ENCODE peak calls at places on chromosomes 3 and 15, in ten cellular contexts. F is HepG2, B is HCT116, X is K562, O is A549, Z is WTC11, T is endothelial cell of umbilical vein, S is GM12878, V is H1, E is SK-N-SH. I is an unnamed sample.

GRCh38 chr3:138849541-138849940 is 14.8 kb upstream of the PIK3CB start:
- DNase-seq in B (no peak), S (no peak), E (no peak), F (peak), O (no peak), V (no peak), X (no peak), Z (no peak), T (no peak), I (no peak)

GRCh38 chr15:67613708-67614107 is 71.2 kb downstream of the MAP2K5 start:
- DNase-seq in F (no peak), E (no peak), S (no peak), X (peak), V (no peak), Z (no peak), B (peak), O (no peak), T (no peak), I (no peak)

GRCh38 chr3:89360155-89360554 is 252.7 kb downstream of the EPHA3 start:
- DNase-seq in B (no peak), Z (no peak), O (no peak), V (no peak), X (no peak), T (no peak), F (no peak), S (no peak), E (no peak), I (no peak)

GRCh38 chr15:61364871-61365270 is 135.8 kb upstream of the RORA start:
- DNase-seq in T (no peak), E (no peak), S (no peak), B (no peak), F (peak), X (no peak), Z (peak), O (no peak), V (peak), I (no peak)

GRCh38 chr3:135260025-135260424 is 465.0 kb downstream of the EPHB1 start:
- DNase-seq in B (no peak), F (no peak), V (no peak), S (no peak), T (no peak), X (no peak), O (no peak), E (no peak), Z (no peak), I (no peak)

GRCh38 chr15:77430213-77430612 is 9.5 kb downstream of the HMG20A start:
- DNase-seq in Z (no peak), B (no peak), O (no peak), F (no peak), X (no peak), V (no peak), T (no peak), E (no peak), S (no peak), I (no peak)

GRCh38 chr3:23490459-23490858 is 287.3 kb downstream of the UBE2E2 start:
- DNase-seq in B (no peak), T (peak), V (no peak), F (no peak), O (peak), X (no peak), E (no peak), S (no peak), Z (no peak), I (no peak)

GRCh38 chr3:47356201-47356600 is 24.6 kb upstream of the PTPN23 start:
- DNase-seq in B (no peak), T (no peak), V (no peak), X (no peak), Z (no peak), S (no peak), E (no peak), F (no peak), O (no peak), I (no peak)

GRCh38 chr3:194206375-194206774 is 70.4 kb downstream of the HES1 start:
- DNase-seq in E (no peak), V (no peak), S (no peak), T (peak), Z (no peak), O (no peak), F (no peak), X (no peak), B (no peak), I (no peak)

GRCh38 chr3:32077260-32078084 is 28.9 kb upstream of the GPD1L start:
- DNase-seq in O (no peak), T (peak), Z (peak), V (no peak), B (no peak), X (peak), S (no peak), E (no peak), F (peak), I (no peak)

GRCh38 chr3:56612146-56612545 is 55.2 kb downstream of the CCDC66 start:
- DNase-seq in B (no peak), F (no peak), O (no peak), E (no peak), S (no peak), Z (no peak), T (no peak), V (no peak), X (no peak), I (no peak)

GRCh38 chr3:170010498-170010897 is 27.3 kb upstream of the GPR160 start:
- DNase-seq in O (no peak), S (no peak), F (no peak), V (no peak), B (no peak), E (no peak), T (no peak), X (no peak), Z (no peak), I (no peak)

GRCh38 chr15:76903251-76903681 is 1.9 kb downstream of the SCAPER start:
- DNase-seq in O (peak), T (peak), Z (no peak), S (peak), E (peak), B (peak), V (no peak), F (peak), X (no peak), I (peak)

DNA sequence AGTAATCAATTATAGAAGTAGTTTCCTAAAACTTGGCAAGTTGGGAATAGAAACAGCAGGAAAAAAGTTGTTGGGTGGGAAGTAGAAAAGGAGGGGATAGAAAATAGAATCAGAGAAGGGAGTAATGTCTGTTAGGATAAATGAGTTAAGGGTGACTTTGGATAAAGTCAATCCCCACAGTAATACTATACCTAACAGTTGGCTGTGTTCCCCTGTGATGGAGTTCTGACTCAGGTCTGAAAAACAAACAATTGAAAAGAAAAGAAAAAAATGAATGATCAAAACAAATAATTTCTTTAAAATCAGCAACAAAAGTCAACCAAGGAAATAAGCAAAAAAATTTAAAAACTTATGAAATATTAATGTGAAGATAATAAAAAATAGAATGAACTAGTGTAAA is 50.3 kb downstream of the EMC4 start:
- DNase-seq in F (no peak), S (no peak), V (no peak), X (no peak), E (no peak), Z (no peak), O (no peak), T (peak), B (no peak), I (no peak)
- TF ChIP-seq MAX in F (no peak), S (no peak), V (no peak), X (no peak), E (no peak), Z (no peak), O (no peak), T (no peak), B (no peak), I (no peak)

DNA sequence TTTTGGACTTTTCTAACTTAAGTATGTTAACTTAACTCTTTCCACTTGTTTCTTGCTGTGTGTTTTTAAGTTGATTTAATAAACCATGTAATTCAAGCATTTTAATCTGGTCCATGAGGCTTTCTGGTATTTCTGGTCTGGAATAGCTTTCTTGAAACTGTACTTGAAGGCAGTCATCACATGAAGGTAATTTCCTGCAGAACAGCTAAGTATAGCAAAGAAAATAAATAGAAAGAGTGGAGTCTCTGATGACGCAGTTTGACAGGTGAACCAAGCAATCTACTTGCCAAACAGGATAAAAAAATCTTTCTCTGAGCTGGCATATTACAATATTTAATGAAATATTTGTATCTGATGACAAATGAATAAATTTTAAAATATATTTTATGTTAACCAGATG is 74.9 kb downstream of the BTLA start:
- DNase-seq in B (no peak), T (no peak), E (no peak), V (no peak), Z (no peak), O (no peak), S (no peak), X (no peak), F (no peak), I (no peak)
- TF ChIP-seq MAX in B (no peak), T (no peak), E (no peak), V (no peak), Z (no peak), O (no peak), S (no peak), X (no peak), F (no peak), I (no peak)

DNA sequence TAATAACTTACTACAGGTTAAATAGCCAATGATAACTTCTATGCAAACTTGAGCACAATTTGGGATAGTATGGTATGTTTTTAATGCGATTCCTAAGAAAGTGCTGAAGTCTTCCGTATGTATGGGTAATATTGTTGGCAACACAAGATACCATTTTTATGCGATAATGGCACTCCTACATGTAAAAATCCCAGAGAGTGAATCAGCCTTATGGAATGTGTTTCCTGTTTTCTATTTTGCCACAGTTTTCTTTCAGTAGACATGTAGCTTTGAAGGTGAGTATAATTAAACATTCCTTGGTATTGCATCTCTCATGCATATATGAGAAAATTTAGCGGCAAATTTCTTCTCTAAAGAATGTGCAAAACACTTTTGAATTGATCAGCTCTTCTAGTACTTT is 396.8 kb upstream of the AZI2 start:
- DNase-seq in B (no peak), O (no peak), E (no peak), S (no peak), X (no peak), F (no peak), T (peak), Z (no peak), V (no peak), I (no peak)
- TF ChIP-seq MAX in B (no peak), O (no peak), E (no peak), S (no peak), X (no peak), F (no peak), T (no peak), Z (no peak), V (no peak), I (no peak)

DNA sequence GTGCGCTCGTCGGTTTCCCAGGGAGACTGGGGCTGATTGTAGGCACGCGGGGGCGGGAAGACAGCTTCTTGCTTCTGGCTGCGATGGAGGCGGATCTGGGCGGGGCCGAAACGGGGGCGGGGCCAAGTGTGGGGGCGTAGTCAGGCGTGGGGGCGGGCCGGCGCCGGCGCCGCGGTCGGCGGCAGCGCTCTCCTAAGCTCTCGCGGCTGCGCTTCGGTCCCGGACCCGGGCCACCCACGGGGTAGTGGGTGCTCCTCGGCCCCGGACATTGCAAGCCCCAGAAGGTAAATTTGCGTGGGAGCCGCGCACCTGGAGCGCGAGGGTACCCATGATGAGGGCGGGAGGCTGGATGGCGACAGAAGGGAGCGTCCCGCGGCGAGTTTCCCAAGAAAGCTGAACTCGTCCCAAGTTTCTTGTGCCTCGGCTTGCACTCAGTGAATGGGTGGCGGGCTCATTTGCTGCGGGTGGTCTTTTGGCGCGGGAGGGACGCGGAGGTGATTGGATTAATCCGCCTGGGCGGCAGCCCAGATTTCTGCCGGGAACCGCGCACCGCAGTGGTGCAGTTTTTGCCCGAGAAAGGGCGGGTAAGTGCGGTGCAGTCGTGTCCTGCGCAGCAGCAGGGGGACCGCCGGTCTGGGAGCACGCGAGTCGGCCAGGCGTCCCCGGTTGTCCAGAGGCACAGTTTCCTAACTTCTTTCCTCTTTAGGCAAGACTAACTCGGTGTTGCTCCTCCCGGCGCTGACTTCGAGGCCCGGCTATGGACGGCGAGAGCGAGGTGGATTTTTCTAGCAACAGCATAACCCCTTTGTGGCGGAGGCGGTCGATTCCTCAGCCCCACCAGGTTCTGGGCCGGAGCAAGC is at the start of gene ARHGEF26:
- DNase-seq in S (no peak), V (peak), B (peak), F (peak), T (peak), X (peak), O (peak), Z (peak), E (peak), I (peak)
- TF ChIP-seq MAX in S (no peak), V (peak), B (peak), F (peak), T (no peak), X (no peak), O (peak), Z (no peak), E (peak), I (no peak)

DNA sequence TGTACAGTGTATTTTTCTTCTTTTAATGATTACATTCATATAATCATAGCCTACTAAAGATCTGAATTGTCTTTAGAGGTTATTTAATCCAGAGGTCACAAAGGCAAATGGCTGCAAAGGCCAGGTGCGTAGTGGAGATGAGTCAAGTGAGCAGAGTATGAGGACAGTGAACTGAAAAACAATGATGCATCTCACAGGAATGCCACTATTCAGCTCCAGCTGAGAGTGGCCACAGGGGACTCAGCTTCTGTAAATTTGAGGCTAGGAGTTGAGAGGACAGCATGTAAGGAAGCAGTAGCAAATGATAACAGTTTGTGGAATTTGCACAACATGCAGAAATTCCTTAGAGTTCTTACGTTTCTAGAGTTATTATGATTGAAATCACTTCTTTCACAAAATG is 50.4 kb downstream of the COL6A5 start:
- DNase-seq in O (peak), S (no peak), X (no peak), T (peak), V (peak), F (peak), E (no peak), Z (no peak), B (peak), I (no peak)
- TF ChIP-seq MAX in O (no peak), S (no peak), X (no peak), T (no peak), V (no peak), F (no peak), E (no peak), Z (no peak), B (no peak), I (no peak)

GRCh38 chr3:137768361-137769320 is 4.5 kb downstream of the SOX14 start:
- DNase-seq in B (no peak), S (no peak), F (no peak), Z (peak), O (no peak), E (peak), V (no peak), X (no peak), T (no peak), I (no peak)
- TF ChIP-seq MAX in B (no peak), S (no peak), F (no peak), Z (no peak), O (no peak), E (no peak), V (peak), X (no peak), T (no peak), I (no peak)

GRCh38 chr3:159787191-159787590 is 201.4 kb upstream of the IL12A start:
- DNase-seq in E (no peak), B (peak), F (peak), X (no peak), Z (no peak), S (no peak), V (no peak), O (peak), T (peak), I (no peak)

GRCh38 chr3:159782724-159783421 is 205.8 kb upstream of the IL12A start:
- DNase-seq in Z (no peak), X (no peak), V (no peak), E (no peak), S (no peak), F (peak), O (peak), B (no peak), T (no peak), I (no peak)

GRCh38 chr3:159786489-159787181 is 202.0 kb upstream of the IL12A start:
- DNase-seq in T (no peak), S (no peak), E (no peak), F (no peak), B (no peak), V (no peak), X (no peak), Z (no peak), O (peak), I (no peak)

GRCh38 chr3:159783780-159784747 is 204.6 kb upstream of the IL12A start:
- DNase-seq in O (no peak), Z (no peak), T (no peak), V (no peak), B (no peak), E (no peak), F (no peak), S (peak), X (no peak), I (no peak)

DNA sequence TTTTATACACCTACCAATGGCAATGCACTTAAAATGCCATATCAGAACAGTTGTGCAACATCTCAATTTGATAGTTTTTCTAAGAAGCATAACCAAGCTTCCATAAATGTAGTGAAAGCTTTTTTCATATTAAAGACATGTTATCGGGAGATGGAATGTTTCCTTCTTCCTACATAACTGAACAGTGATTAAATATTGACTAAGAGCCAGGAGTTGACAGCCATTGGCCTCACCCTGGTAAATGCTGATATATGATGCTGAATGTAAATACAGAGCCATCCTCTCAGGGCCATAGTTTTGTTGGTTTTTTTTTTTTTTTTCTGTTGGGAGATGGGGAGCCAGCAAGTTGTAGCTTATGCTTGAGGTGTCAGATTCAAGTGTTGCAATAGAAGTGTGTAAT is 203.4 kb upstream of the IL12A start:
- DNase-seq in S (no peak), E (no peak), Z (no peak), V (no peak), F (peak), O (peak), X (no peak), B (no peak), T (peak), I (no peak)
- TF ChIP-seq MAX in S (no peak), E (no peak), Z (no peak), V (no peak), F (no peak), O (peak), X (no peak), B (no peak), T (no peak), I (no peak)

GRCh38 chr3:157001561-157001960 is 158.4 kb downstream of the CCNL1 start:
- DNase-seq in E (no peak), S (no peak), Z (no peak), X (no peak), B (no peak), V (no peak), O (no peak), T (no peak), F (no peak), I (no peak)

GRCh38 chr3:156997351-156997750 is 162.6 kb downstream of the CCNL1 start:
- DNase-seq in O (no peak), V (no peak), Z (no peak), S (no peak), F (no peak), T (no peak), E (no peak), X (no peak), B (no peak), I (no peak)
- TF ChIP-seq MAX in O (no peak), V (no peak), Z (no peak), S (no peak), F (no peak), T (no peak), E (no peak), X (no peak), B (no peak), I (no peak)

DNA sequence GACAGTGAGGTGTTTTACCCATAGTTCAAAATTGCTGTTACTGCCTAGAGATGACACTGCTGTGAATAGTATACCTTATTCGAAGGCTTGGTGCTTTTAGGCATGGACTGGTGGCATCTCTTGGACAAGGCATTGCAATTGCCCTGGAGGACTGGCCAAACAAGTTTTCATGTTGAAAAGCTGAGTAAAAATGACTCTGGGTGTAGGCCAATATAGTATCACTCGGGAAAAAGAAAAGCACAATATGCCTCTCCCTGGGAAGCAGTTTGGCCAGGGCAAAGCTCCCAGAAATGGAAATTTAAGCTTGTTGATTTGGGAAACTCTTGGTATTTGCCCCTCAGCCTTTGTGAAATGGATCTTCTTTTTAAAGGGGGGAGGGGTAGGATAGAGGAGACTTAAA is 54.8 kb downstream of the ZNF609 start:
- DNase-seq in S (no peak), Z (no peak), V (no peak), X (no peak), T (no peak), B (no peak), E (no peak), O (no peak), F (no peak), I (no peak)
- TF ChIP-seq MAX in S (no peak), Z (no peak), V (no peak), X (no peak), T (no peak), B (no peak), E (no peak), O (no peak), F (no peak), I (no peak)